ENCODE peak calls at places on chromosomes 6 and 20, in five cellular contexts. One of them, this sample, is unnamed.

GRCh38 chr6:56043761-56044160 is 168.4 kb upstream of the BMP5 start:
- DNase-seq in OCI-LY7: no peak
- DNase-seq in fibroblast of lung: no peak
- DNase-seq in RWPE2: no peak
- DNase-seq in heart right ventricle: no peak
- DNase-seq in this sample: no peak

GRCh38 chr20:54598351-54598750 is 123.0 kb downstream of the DOK5 start:
- DNase-seq in OCI-LY7: no peak
- DNase-seq in fibroblast of lung: no peak
- DNase-seq in RWPE2: no peak
- DNase-seq in heart right ventricle: no peak
- DNase-seq in this sample: no peak

GRCh38 chr6:250676-251075 is 41.6 kb upstream of the DUSP22 start:
- DNase-seq in OCI-LY7: no peak
- DNase-seq in fibroblast of lung: no peak
- DNase-seq in RWPE2: no peak
- DNase-seq in heart right ventricle: no peak
- DNase-seq in this sample: no peak

GRCh38 chr20:53872561-53873248 is 197.7 kb downstream of the BCAS1 start:
- DNase-seq in OCI-LY7: peak; percentile 90
- DNase-seq in fibroblast of lung: peak; percentile 57
- DNase-seq in RWPE2: no peak
- DNase-seq in heart right ventricle: no peak
- DNase-seq in this sample: no peak

GRCh38 chr6:22362361-22362760 is 65.5 kb upstream of the PRL start:
- DNase-seq in OCI-LY7: no peak
- DNase-seq in fibroblast of lung: no peak
- DNase-seq in RWPE2: no peak
- DNase-seq in heart right ventricle: no peak
- DNase-seq in this sample: no peak

GRCh38 chr6:151514000-151514730 is 20.3 kb downstream of the CCDC170 start:
- DNase-seq in OCI-LY7: no peak
- DNase-seq in fibroblast of lung: peak; percentile 18
- DNase-seq in RWPE2: no peak
- DNase-seq in heart right ventricle: no peak
- DNase-seq in this sample: no peak

GRCh38 chr6:106117579-106117978 is 31.4 kb downstream of the PRDM1 start:
- DNase-seq in OCI-LY7: no peak
- DNase-seq in fibroblast of lung: no peak
- DNase-seq in RWPE2: no peak
- DNase-seq in heart right ventricle: no peak
- DNase-seq in this sample: no peak

GRCh38 chr6:66930559-66931290 is 1223.7 kb upstream of the EYS start:
- DNase-seq in OCI-LY7: no peak
- DNase-seq in fibroblast of lung: peak; percentile 68
- DNase-seq in RWPE2: no peak
- DNase-seq in heart right ventricle: no peak
- DNase-seq in this sample: peak; percentile 7

GRCh38 chr6:795046-795445 is 102.1 kb upstream of the EXOC2 start:
- DNase-seq in OCI-LY7: no peak
- DNase-seq in fibroblast of lung: no peak
- DNase-seq in RWPE2: no peak
- DNase-seq in heart right ventricle: no peak
- DNase-seq in this sample: no peak

GRCh38 chr20:31572042-31572700 is 32.9 kb upstream of the ID1 start:
- DNase-seq in OCI-LY7: no peak
- DNase-seq in fibroblast of lung: no peak
- DNase-seq in RWPE2: no peak
- DNase-seq in heart right ventricle: no peak
- DNase-seq in this sample: no peak

GRCh38 chr6:44203955-44204354 is 12.8 kb upstream of the MYMX start:
- DNase-seq in OCI-LY7: no peak
- DNase-seq in fibroblast of lung: no peak
- DNase-seq in RWPE2: no peak
- DNase-seq in heart right ventricle: no peak
- DNase-seq in this sample: no peak

GRCh38 chr6:17656092-17656491 is 50.6 kb downstream of the NUP153 start:
- DNase-seq in OCI-LY7: no peak
- DNase-seq in fibroblast of lung: no peak
- DNase-seq in RWPE2: no peak
- DNase-seq in heart right ventricle: no peak
- DNase-seq in this sample: no peak

GRCh38 chr20:44494266-44494665 is 18.6 kb downstream of the TTPAL start:
- DNase-seq in OCI-LY7: no peak
- DNase-seq in fibroblast of lung: peak; percentile 75
- DNase-seq in RWPE2: peak; percentile 47
- DNase-seq in heart right ventricle: no peak
- DNase-seq in this sample: peak; percentile 52

GRCh38 chr6:157632821-157633220 is 190.2 kb upstream of the SNX9 start:
- DNase-seq in OCI-LY7: no peak
- DNase-seq in fibroblast of lung: peak; percentile 89
- DNase-seq in RWPE2: no peak
- DNase-seq in heart right ventricle: no peak
- DNase-seq in this sample: peak; percentile 46

GRCh38 chr20:49166534-49167449 is 21.3 kb downstream of the STAU1 start:
- DNase-seq in OCI-LY7: no peak
- DNase-seq in fibroblast of lung: no peak
- DNase-seq in RWPE2: no peak
- DNase-seq in heart right ventricle: no peak
- DNase-seq in this sample: no peak

DNA sequence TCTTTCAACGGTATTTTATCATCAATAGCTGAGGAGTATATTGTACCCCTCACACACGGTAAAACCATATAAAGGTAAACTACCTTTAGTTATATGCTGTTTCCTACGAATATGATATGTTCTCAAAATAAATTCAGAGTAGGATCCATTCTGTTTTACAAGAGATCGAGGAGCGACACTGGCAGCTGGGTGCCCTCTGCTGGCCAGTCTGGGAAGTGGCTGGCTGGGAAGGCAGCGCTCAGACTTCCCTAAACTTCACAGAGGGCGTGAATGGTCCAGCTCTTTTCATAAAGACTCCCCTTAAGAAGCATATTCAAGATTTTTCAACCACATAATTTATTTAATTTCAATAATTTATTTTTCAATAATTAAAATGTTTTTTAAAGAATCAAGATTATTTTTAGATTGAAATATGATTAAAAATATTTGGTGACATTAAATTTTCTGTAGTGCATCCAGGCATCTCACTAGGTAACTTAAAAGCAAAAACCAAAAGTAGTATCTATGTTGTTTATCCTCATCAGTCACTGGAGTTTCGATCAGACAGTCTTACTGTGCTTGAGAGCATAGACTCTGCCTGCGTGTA is 187.5 kb upstream of the PDE10A start:
- DNase-seq in OCI-LY7: peak; percentile 52
- DNase-seq in fibroblast of lung: peak; percentile 32
- DNase-seq in RWPE2: no peak
- DNase-seq in heart right ventricle: peak; percentile 76
- DNase-seq in this sample: no peak
- H3K4me3 ChIP-seq in OCI-LY7: no peak overlapping the region
- H3K4me3 ChIP-seq in fibroblast of lung: no peak overlapping the region
- H3K4me3 ChIP-seq in RWPE2: no peak overlapping the region
- H3K4me3 ChIP-seq in heart right ventricle: peak overlapping the region; percentile 37
- H3K4me3 ChIP-seq in this sample: no peak overlapping the region

DNA sequence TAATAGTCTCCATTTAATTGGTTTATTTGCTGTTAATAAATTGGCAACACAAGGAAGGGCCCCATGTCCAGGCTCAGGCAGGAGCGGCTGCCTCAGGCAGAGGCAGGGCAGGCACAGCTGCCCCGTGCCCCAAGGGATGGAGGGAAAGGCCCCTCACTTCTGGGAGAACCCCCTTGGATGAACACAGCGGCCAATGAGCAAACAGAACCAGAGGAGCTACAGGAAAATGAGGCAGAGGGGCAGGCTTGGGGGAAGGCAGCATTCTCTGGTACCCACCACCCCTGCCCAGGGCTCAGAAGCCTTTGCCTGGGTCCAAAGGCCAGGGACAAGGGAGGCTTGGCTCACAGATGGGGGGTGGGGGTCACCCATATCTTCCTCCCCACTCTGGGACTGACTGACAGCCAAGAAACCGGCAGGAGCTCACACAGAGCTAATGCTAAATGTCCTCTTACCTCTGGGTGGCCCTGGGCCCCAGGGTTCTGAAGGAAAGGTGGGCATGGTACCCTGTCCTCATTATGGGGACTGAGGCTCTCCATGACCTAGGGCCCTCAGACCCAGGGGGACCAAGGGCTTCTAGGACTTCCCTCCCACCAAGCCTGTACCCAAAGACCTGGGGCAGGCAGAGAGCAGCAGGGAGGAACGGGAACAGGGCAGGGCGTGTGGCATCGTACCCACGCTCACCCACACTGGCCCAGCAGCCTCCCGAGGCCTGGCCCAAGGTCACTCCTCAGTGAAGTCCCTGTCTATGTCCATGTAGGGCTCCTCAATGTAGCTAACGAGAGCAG is 47.0 kb downstream of the MYH7B start:
- DNase-seq in OCI-LY7: no peak
- DNase-seq in fibroblast of lung: no peak
- DNase-seq in RWPE2: peak; percentile 79
- DNase-seq in heart right ventricle: no peak
- DNase-seq in this sample: no peak
- TF ChIP-seq CTCF in OCI-LY7: peak; percentile 38
- TF ChIP-seq CTCF in fibroblast of lung: no peak
- TF ChIP-seq CTCF in RWPE2: peak; percentile 26
- TF ChIP-seq CTCF in heart right ventricle: no peak
- TF ChIP-seq CTCF in this sample: no peak

DNA sequence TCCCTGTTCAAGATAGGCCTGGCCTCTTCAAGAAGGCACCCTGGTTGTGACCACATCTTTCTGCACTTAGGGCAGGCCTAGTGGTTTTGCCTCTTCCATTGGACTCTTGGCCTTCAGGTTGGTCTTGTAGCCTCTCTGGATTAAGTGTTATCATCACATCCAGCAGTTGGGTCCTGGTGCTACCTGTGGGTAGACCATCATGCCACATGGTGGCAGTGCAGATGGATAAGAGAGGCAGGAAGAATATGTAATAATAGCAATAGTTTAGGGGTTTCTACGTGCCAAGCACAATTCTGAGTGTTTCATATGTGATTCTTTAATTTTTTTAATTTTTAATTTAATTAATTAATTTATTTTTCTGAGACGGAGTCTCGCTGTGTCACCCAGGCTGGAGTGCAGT is 28.5 kb upstream of the SNRPB2 start:
- DNase-seq in OCI-LY7: peak; percentile 52
- DNase-seq in fibroblast of lung: no peak
- DNase-seq in RWPE2: no peak
- DNase-seq in heart right ventricle: no peak
- DNase-seq in this sample: no peak
- H3K36me3 ChIP-seq in OCI-LY7: no peaks in the 10 kb centered on the region
- H3K36me3 ChIP-seq in fibroblast of lung: no peaks in the 10 kb centered on the region
- H3K36me3 ChIP-seq in RWPE2: no peaks in the 10 kb centered on the region
- H3K36me3 ChIP-seq in heart right ventricle: no peaks in the 10 kb centered on the region
- H3K36me3 ChIP-seq in this sample: no peaks in the 10 kb centered on the region

GRCh38 chr6:27888576-27888975 is 23.6 kb downstream of the OR2B2 start:
- DNase-seq in OCI-LY7: peak; percentile 51
- DNase-seq in fibroblast of lung: no peak
- DNase-seq in RWPE2: no peak
- DNase-seq in heart right ventricle: no peak
- DNase-seq in this sample: no peak
- H3K4me3 ChIP-seq in OCI-LY7: peak overlapping the region; percentile 94
- H3K4me3 ChIP-seq in fibroblast of lung: no peak overlapping the region
- H3K4me3 ChIP-seq in RWPE2: no peak overlapping the region
- H3K4me3 ChIP-seq in heart right ventricle: no peak overlapping the region
- H3K4me3 ChIP-seq in this sample: no peak overlapping the region

DNA sequence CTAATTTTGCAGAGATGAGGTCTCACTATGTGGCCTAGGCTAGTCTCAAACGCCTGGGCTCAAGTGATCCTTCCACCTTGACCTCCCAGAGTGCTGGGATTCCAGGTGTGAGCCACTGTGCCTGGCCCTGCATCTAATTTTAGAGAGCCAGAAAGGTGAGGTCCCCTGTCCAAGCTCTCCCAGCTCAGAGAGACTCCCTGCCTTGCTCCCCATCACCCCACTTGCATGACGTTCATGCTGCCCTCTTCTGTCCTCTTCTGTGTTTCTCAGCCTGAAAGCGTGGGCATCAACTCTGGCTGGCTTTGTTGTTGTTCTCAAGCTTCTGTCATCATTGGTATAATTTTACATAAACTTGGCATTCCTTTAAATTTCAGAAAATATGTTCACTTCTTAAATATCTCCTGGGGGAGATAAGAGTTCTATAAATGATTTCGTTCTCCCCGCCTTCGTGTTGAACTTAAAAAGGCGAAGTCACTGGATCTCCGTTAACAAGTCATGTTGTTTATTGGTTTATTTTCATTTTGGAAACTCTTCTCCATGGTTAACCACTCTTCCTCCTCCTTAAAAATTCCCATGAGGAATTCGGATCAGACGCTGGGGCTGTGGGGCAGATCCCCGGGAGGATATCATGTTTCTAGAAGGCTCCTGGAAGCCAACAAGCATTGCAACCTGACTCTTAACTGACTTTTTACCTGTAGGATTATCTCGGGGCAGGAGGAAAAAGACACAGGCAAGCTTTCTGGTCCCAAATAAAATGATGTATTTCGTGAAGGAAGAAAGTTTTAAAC is 13.2 kb upstream of the PARD6B start:
- DNase-seq in OCI-LY7: no peak
- DNase-seq in fibroblast of lung: no peak
- DNase-seq in RWPE2: peak; percentile 61
- DNase-seq in heart right ventricle: no peak
- DNase-seq in this sample: no peak
- TF ChIP-seq CTCF in OCI-LY7: peak; percentile 27
- TF ChIP-seq CTCF in fibroblast of lung: peak; percentile 7
- TF ChIP-seq CTCF in RWPE2: peak; percentile 50
- TF ChIP-seq CTCF in heart right ventricle: peak; percentile 6
- TF ChIP-seq CTCF in this sample: peak; percentile 21

DNA sequence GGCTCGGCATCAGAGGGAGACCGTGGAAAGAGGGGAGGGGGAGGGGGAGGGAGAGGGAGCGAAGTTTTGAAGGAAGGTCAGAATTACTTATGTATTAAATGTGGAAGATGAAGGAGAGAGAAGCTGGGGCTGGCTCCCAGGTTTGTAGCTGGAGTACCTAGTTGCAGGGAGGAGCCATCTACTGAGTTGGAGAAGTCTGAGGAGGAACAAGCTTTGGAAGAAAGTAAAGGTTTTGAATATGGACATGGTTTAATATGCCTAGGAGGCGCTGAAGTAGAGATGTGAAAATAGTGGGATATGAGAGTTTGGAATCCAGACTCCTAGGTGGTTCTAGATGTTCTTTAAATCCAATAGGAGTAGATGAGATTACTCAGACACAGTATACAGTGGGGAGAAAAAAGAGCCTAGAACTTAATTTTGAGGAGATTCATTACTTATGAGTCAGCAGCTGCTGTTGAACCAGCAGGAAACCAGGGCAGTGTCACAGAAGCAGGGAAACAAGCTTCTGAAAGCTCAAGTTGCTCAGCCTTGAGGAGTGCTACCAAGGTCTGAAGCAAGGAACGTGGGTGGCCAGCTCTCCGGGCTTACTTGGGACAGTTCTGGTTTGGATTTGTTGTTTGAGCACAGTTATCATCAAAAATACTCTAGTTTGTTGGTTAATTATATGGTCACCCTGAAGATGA is 149.3 kb downstream of the UTRN start:
- DNase-seq in OCI-LY7: no peak
- DNase-seq in fibroblast of lung: peak; percentile 91
- DNase-seq in RWPE2: no peak
- DNase-seq in heart right ventricle: no peak
- DNase-seq in this sample: peak; percentile 51
- H3K36me3 ChIP-seq in OCI-LY7: no peaks in the 10 kb centered on the region
- H3K36me3 ChIP-seq in fibroblast of lung: peaks cover 2% of the 10 kb centered on the region
- H3K36me3 ChIP-seq in RWPE2: peaks cover 53% of the 10 kb centered on the region
- H3K36me3 ChIP-seq in heart right ventricle: peaks cover 22% of the 10 kb centered on the region
- H3K36me3 ChIP-seq in this sample: peaks cover 12% of the 10 kb centered on the region

This sample was measured in BJ.